ENCODE peak calls at places on chromosomes 12 and 14, in seven cellular contexts. T, U, P, F, L, Q and K are unnamed samples.

GRCh38 chr12:22287776-22288621 is 46.5 kb downstream of the ST8SIA1 start:
- DNase-seq in L (no peak), Q (no peak), F (peak; percentile 17), P (no peak), T (peak; percentile 86), U (peak; percentile 52), K (no peak)

GRCh38 chr14:20690848-20691640 is 2.5 kb downstream of the ANG start:
- DNase-seq in L (peak; percentile 60), F (peak; percentile 67), U (peak; percentile 86), Q (no peak), P (no peak), T (peak; percentile 74), K (no peak)

GRCh38 chr14:76531085-76531484 is 155.1 kb downstream of the ESRRB start:
- DNase-seq in T (no peak), P (no peak), U (no peak), Q (no peak), F (no peak), L (no peak), K (no peak)

GRCh38 chr14:91354979-91355685 is 62.5 kb downstream of the CCDC88C start:
- DNase-seq in L (no peak), P (no peak), F (no peak), T (no peak), U (no peak), Q (no peak), K (no peak)

GRCh38 chr12:130661059-130661458 is 55.0 kb downstream of the RIMBP2 start:
- DNase-seq in U (no peak), T (no peak), L (no peak), F (no peak), Q (no peak), P (no peak), K (no peak)

GRCh38 chr12:54830199-54830598 is 24.1 kb upstream of the MUCL1 start:
- DNase-seq in F (no peak), T (no peak), Q (no peak), U (no peak), P (no peak), L (no peak), K (no peak)

GRCh38 chr14:80095623-80096022 is 115.7 kb downstream of the DIO2 start:
- DNase-seq in F (no peak), T (peak; percentile 5), L (no peak), Q (no peak), P (no peak), U (peak; percentile 81), K (peak; percentile 89)

GRCh38 chr14:89720076-89720687 is 234.3 kb downstream of the EFCAB11 start:
- DNase-seq in T (no peak), P (no peak), U (no peak), L (no peak), F (peak; percentile 56), Q (no peak), K (no peak)

GRCh38 chr12:42921741-42922511 is 332.4 kb upstream of the PRICKLE1 start:
- DNase-seq in L (no peak), F (no peak), P (no peak), U (no peak), Q (no peak), T (peak; percentile 58), K (peak; percentile 67)

GRCh38 chr12:14664434-14665023 is 31.9 kb downstream of the GUCY2C start:
- DNase-seq in P (no peak), T (peak; percentile 42), Q (no peak), L (peak; percentile 37), U (peak; percentile 65), F (peak; percentile 48), K (no peak)

GRCh38 chr12:118371354-118372282 is 1.1 kb downstream of the TAOK3 start:
- DNase-seq in Q (peak; percentile 25), U (no peak), P (peak; percentile 87), F (no peak), L (no peak), T (no peak), K (no peak)

GRCh38 chr12:32069731-32070130 is 36.9 kb upstream of the BICD1 start:
- DNase-seq in U (no peak), F (no peak), T (no peak), P (no peak), Q (no peak), L (no peak), K (no peak)

GRCh38 chr14:61589691-61590521 is 105.4 kb upstream of the HIF1A start:
- DNase-seq in L (no peak), Q (no peak), T (no peak), U (no peak), P (no peak), F (no peak), K (no peak)

GRCh38 chr12:98188649-98189048 is 326.7 kb upstream of the TMPO start:
- DNase-seq in P (no peak), T (peak; percentile 31), U (no peak), F (no peak), L (no peak), Q (no peak), K (no peak)

GRCh38 chr14:105855893-105856675 is 329.7 kb downstream of the TMEM121 start:
- DNase-seq in Q (peak; percentile 10), U (no peak), T (no peak), L (no peak), F (no peak), P (peak; percentile 65), K (no peak)

GRCh38 chr12:57105011-57105753 is 6.0 kb downstream of the STAT6 start:
- DNase-seq in U (no peak), P (no peak), L (no peak), Q (no peak), T (no peak), F (no peak), K (no peak)

GRCh38 chr12:56151672-56152131 is 685 bp upstream of the MYL6B start:
- DNase-seq in F (peak; percentile 68), Q (no peak), L (peak; percentile 44), U (no peak), P (peak; percentile 81), T (peak; percentile 47), K (no peak)

GRCh38 chr12:14776236-14776959 is 26.9 kb downstream of the WBP11 start:
- DNase-seq in T (no peak), P (no peak), U (peak; percentile 47), F (no peak), L (no peak), Q (no peak), K (no peak)

GRCh38 chr12:132148368-132149045 is 4.2 kb downstream of the NOC4L start:
- DNase-seq in L (no peak), U (no peak), Q (peak; percentile 8), F (no peak), P (peak; percentile 65), T (no peak), K (no peak)

GRCh38 chr12:62194031-62194430 is 66.2 kb upstream of the USP15 start:
- DNase-seq in P (no peak), Q (no peak), F (no peak), U (no peak), L (no peak), T (no peak), K (no peak)

GRCh38 chr12:124696689-124697476 is 129.5 kb upstream of the NCOR2 start:
- DNase-seq in P (no peak), T (no peak), F (no peak), U (peak; percentile 36), Q (no peak), L (no peak), K (no peak)

GRCh38 chr14:77315115-77315944 is 5.4 kb downstream of the POMT2 start:
- DNase-seq in F (no peak), P (no peak), U (no peak), L (no peak), Q (no peak), T (no peak), K (no peak)

GRCh38 chr12:63846249-63846967 is 1.9 kb downstream of the SRGAP1 start:
- DNase-seq in P (no peak), Q (no peak), U (no peak), L (no peak), T (no peak), F (no peak), K (no peak)
- H3K4me3 ChIP-seq in P (peak overlapping the region; percentile 75), Q (peak overlapping the region; percentile 93), U (peak overlapping the region; percentile 73), L (peak overlapping the region; percentile 77), T (peak overlapping the region; percentile 94), F (no peak overlapping the region), K (peak overlapping the region; percentile 93)

DNA sequence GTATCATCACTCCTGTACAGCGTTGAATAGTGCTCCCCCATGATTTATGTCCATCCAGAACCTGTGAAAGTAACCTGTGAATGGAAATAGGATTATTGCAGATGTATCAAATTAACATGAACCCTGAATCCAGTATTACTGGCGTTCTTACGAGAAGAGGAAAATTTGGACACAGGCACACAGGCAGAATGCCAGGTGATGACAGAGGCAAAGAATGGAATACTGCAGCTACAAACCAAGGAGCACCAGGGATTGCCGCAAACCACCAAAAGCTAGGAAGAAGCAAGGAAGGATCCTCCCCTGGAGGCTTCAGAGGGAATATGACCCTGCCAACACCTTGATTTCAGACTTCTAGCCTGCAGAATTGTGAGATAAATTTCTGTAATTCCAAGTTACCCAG is 113.5 kb upstream of the EGLN3 start:
- DNase-seq in T (peak; percentile 57), Q (peak; percentile 57), L (no peak), U (peak; percentile 82), P (no peak), F (no peak), K (no peak)
- TF ChIP-seq CTCF in T (no peak), Q (no peak), L (no peak), U (peak; percentile 25), P (no peak), F (no peak), K (no peak)

DNA sequence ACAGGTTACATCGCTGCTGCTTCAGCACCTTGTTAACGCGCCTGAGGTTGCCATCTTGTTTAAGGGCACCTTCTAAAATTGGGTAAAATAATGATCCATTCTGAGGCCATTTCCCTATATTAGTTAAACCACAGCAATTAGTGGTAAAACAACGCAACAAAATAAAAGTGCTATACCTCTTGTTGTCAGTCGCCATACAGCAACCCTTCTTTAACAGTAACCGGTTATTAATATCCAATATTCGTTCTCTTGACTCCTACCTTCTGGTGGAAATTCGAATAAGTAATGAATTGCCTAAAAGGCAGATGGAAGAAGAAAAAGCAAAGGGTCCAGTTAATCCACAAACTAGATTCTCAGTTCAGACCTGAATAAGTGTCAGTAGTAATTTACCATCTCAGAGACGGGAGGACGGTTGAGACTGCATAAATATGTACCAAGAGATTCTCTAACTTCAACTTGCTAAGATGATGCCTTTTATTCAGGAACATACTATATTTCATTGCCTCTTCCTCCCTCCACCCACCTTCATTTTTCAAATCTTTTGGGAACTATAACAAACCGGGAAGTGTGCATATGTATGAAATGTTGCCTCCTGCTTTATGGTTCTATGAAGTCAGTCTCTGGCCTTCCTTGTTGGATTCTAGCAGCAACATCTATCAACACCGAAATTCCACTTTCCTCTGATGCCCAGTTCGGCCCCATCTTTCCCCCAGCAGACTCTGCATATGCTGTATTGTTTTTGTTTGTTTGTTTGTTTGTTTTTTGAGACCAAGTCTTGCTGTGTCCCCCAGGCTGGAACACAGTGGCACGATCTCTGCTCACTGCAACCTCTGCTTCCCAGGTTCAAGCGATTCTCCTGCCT is 834 bp upstream of the PSMB5 start:
- DNase-seq in Q (no peak), L (no peak), P (no peak), F (no peak), U (no peak), T (no peak), K (no peak)
- H3K4me3 ChIP-seq in Q (peak overlapping the region; percentile 89), L (peak overlapping the region; percentile 98), P (peak overlapping the region; percentile 94), F (no peak overlapping the region), U (peak overlapping the region; percentile 94), T (peak overlapping the region; percentile 60), K (no peak overlapping the region)

DNA sequence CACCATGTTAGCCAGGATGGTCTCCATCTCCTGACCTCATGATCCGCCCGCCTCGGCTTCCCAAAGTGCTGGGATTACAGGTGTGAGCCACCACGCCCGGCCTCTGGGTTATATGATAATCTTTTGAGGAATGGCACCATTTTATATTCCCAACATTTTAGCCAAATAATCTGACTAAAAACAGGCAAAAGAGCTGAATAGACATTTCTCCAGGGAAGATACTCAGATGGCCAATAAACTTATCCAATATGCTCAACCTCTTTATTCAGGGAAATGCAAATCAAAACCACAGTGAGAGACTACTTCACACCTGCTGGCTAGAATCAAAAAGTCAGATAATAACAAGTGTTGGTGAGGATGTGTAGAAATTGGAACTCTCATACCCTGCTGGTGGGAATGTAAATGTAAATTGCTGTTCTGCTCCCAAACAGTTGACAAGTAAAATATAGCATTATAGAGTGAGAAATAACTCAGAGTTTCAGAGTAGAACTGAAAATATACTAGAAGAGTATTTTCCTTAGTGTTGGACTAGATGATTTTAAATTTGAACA is 80.0 kb downstream of the RCOR1 start:
- DNase-seq in P (no peak), Q (no peak), U (no peak), L (no peak), F (no peak), T (no peak), K (no peak)
- TF ChIP-seq CTCF in P (no peak), Q (no peak), U (no peak), L (peak; percentile 47), F (no peak), T (no peak), K (no peak)